ENCODE peak calls at places on chromosomes 5 and 9, in nine cellular contexts. One of them, this sample, is unnamed. For H3K27me3 and H3K4me1, the result is how much of the 10 kb centered on the place peaks cover.

GRCh38 chr9:7816021-7816420 is 16.4 kb upstream of the DMAC1 start:
- DNase-seq in IMR-90: no peak
- DNase-seq in mesenchymal stem cell: no peak
- DNase-seq in uterus: no peak
- DNase-seq in lung: no peak
- DNase-seq in heart right ventricle: no peak
- DNase-seq in Karpas-422: no peak
- DNase-seq in CD8-positive, alpha-beta T cell: no peak
- DNase-seq in left lung: no peak
- DNase-seq in this sample: no peak

GRCh38 chr5:109455598-109456096 is 45.9 kb upstream of the PJA2 start:
- DNase-seq in IMR-90: peak
- DNase-seq in mesenchymal stem cell: peak
- DNase-seq in uterus: peak
- DNase-seq in lung: peak
- DNase-seq in heart right ventricle: no peak
- DNase-seq in Karpas-422: no peak
- DNase-seq in CD8-positive, alpha-beta T cell: no peak
- DNase-seq in left lung: no peak
- DNase-seq in this sample: no peak

GRCh38 chr9:89410709-89411111 is 87.2 kb downstream of the SEMA4D start:
- DNase-seq in IMR-90: no peak
- DNase-seq in mesenchymal stem cell: no peak
- DNase-seq in uterus: no peak
- DNase-seq in lung: no peak
- DNase-seq in heart right ventricle: no peak
- DNase-seq in Karpas-422: no peak
- DNase-seq in CD8-positive, alpha-beta T cell: no peak
- DNase-seq in left lung: no peak
- DNase-seq in this sample: no peak

GRCh38 chr9:137672907-137673791 is 54.3 kb downstream of the EHMT1 start:
- DNase-seq in IMR-90: peak
- DNase-seq in mesenchymal stem cell: peak
- DNase-seq in uterus: no peak
- DNase-seq in lung: peak
- DNase-seq in heart right ventricle: peak
- DNase-seq in Karpas-422: peak
- DNase-seq in CD8-positive, alpha-beta T cell: peak
- DNase-seq in left lung: no peak
- DNase-seq in this sample: peak

GRCh38 chr5:79235222-79235577 is 731 bp upstream of the JMY start:
- DNase-seq in IMR-90: peak
- DNase-seq in mesenchymal stem cell: peak
- DNase-seq in uterus: no peak
- DNase-seq in lung: no peak
- DNase-seq in heart right ventricle: no peak
- DNase-seq in Karpas-422: no peak
- DNase-seq in CD8-positive, alpha-beta T cell: no peak
- DNase-seq in left lung: no peak
- DNase-seq in this sample: no peak

GRCh38 chr9:33718987-33719386 is 76.4 kb upstream of the PRSS3 start:
- DNase-seq in IMR-90: peak
- DNase-seq in mesenchymal stem cell: no peak
- DNase-seq in uterus: no peak
- DNase-seq in lung: peak
- DNase-seq in heart right ventricle: peak
- DNase-seq in Karpas-422: no peak
- DNase-seq in CD8-positive, alpha-beta T cell: no peak
- DNase-seq in left lung: no peak
- DNase-seq in this sample: no peak

GRCh38 chr5:77143998-77144836 is 57.1 kb upstream of the ZBED3 start:
- DNase-seq in IMR-90: peak
- DNase-seq in mesenchymal stem cell: peak
- DNase-seq in uterus: peak
- DNase-seq in lung: peak
- DNase-seq in heart right ventricle: peak
- DNase-seq in Karpas-422: peak
- DNase-seq in CD8-positive, alpha-beta T cell: peak
- DNase-seq in left lung: no peak
- DNase-seq in this sample: peak

GRCh38 chr9:128920381-128921058 is at the start of gene PHYHD1:
- DNase-seq in IMR-90: peak
- DNase-seq in mesenchymal stem cell: peak
- DNase-seq in uterus: peak
- DNase-seq in lung: peak
- DNase-seq in heart right ventricle: peak
- DNase-seq in Karpas-422: no peak
- DNase-seq in CD8-positive, alpha-beta T cell: no peak
- DNase-seq in left lung: peak
- DNase-seq in this sample: no peak

GRCh38 chr9:22454021-22454420 is 7.4 kb downstream of the DMRTA1 start:
- DNase-seq in IMR-90: no peak
- DNase-seq in mesenchymal stem cell: peak
- DNase-seq in uterus: no peak
- DNase-seq in lung: no peak
- DNase-seq in heart right ventricle: no peak
- DNase-seq in Karpas-422: no peak
- DNase-seq in CD8-positive, alpha-beta T cell: no peak
- DNase-seq in left lung: no peak
- DNase-seq in this sample: no peak

GRCh38 chr5:172887735-172888134 is 53.7 kb downstream of the ERGIC1 start:
- DNase-seq in IMR-90: peak
- DNase-seq in mesenchymal stem cell: peak
- DNase-seq in uterus: peak
- DNase-seq in lung: no peak
- DNase-seq in heart right ventricle: no peak
- DNase-seq in Karpas-422: no peak
- DNase-seq in CD8-positive, alpha-beta T cell: no peak
- DNase-seq in left lung: no peak
- DNase-seq in this sample: no peak

GRCh38 chr9:110923601-110924000 is 114.7 kb downstream of the LPAR1 start:
- DNase-seq in IMR-90: peak
- DNase-seq in mesenchymal stem cell: peak
- DNase-seq in uterus: no peak
- DNase-seq in lung: no peak
- DNase-seq in heart right ventricle: no peak
- DNase-seq in Karpas-422: no peak
- DNase-seq in CD8-positive, alpha-beta T cell: no peak
- DNase-seq in left lung: no peak
- DNase-seq in this sample: no peak

DNA sequence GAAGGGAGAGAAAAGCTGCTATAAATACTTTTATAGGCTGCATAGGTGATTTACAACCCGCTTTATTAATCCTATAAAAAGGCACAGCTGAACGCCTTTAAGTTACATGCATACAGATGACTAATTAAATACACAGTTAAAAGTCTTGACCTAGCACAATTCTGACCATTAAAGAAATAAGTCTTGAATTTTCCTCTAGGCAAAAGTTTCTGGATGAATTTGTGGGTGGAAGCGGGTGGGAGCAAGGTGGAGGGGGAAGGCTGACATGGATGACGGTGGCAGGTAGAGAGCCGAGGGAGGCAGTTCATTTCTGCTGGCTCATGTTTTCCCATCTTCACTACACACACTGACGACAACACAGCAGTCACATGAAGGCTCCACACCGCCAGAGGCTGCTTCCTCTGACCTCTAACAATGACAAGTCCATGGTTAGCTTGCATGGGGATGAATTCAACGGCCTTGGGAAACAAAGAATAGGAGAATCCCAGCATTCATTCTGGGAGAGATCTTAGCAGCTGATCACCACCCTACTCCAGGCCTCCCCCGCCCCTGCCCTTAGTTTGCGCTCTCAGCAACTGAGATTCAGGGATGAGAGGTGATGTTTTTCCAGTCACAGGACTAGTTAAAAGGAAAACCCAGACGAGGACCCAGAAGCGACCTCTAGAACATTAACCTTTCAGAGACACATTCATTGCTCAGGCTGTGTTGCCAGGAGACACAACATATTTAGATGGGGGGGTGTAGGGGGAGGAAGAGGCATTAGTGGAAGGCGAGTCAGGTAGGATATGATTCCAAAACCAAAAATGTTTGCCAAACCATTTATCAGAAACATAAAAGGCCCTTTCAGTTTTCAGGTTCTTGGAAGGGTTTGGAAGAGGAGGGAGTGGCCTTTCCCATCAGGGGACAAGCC is 329.4 kb downstream of the PIK3R1 start:
- DNase-seq in IMR-90: peak
- DNase-seq in mesenchymal stem cell: peak
- DNase-seq in uterus: peak
- DNase-seq in lung: no peak
- DNase-seq in heart right ventricle: no peak
- DNase-seq in Karpas-422: no peak
- DNase-seq in CD8-positive, alpha-beta T cell: no peak
- DNase-seq in left lung: no peak
- DNase-seq in this sample: no peak
- H3K27ac ChIP-seq in IMR-90: no peak
- H3K27ac ChIP-seq in mesenchymal stem cell: no peak
- H3K27ac ChIP-seq in uterus: peak
- H3K27ac ChIP-seq in lung: no peak
- H3K27ac ChIP-seq in heart right ventricle: no peak
- H3K27ac ChIP-seq in Karpas-422: no peak
- H3K27ac ChIP-seq in CD8-positive, alpha-beta T cell: no peak
- H3K27ac ChIP-seq in left lung: no peak
- H3K27ac ChIP-seq in this sample: no peak

GRCh38 chr5:34790087-34790486 is 48.9 kb upstream of the TTC23L start:
- DNase-seq in IMR-90: no peak
- DNase-seq in mesenchymal stem cell: peak
- DNase-seq in uterus: no peak
- DNase-seq in lung: no peak
- DNase-seq in heart right ventricle: no peak
- DNase-seq in Karpas-422: no peak
- DNase-seq in CD8-positive, alpha-beta T cell: no peak
- DNase-seq in left lung: no peak
- DNase-seq in this sample: no peak
- H3K27me3 ChIP-seq in IMR-90: under half
- H3K27me3 ChIP-seq in mesenchymal stem cell: under half
- H3K27me3 ChIP-seq in uterus: under half
- H3K27me3 ChIP-seq in lung: under half
- H3K27me3 ChIP-seq in heart right ventricle: under half
- H3K27me3 ChIP-seq in Karpas-422: under half
- H3K27me3 ChIP-seq in CD8-positive, alpha-beta T cell: under half
- H3K27me3 ChIP-seq in left lung: under half
- H3K27me3 ChIP-seq in this sample: under half

GRCh38 chr9:101394687-101395086 is 3.7 kb downstream of the MRPL50 start:
- DNase-seq in IMR-90: no peak
- DNase-seq in mesenchymal stem cell: no peak
- DNase-seq in uterus: no peak
- DNase-seq in lung: no peak
- DNase-seq in heart right ventricle: no peak
- DNase-seq in Karpas-422: peak
- DNase-seq in CD8-positive, alpha-beta T cell: no peak
- DNase-seq in left lung: no peak
- DNase-seq in this sample: no peak

GRCh38 chr9:101387871-101388506 is 3.2 kb upstream of the BAAT start:
- DNase-seq in IMR-90: peak
- DNase-seq in mesenchymal stem cell: peak
- DNase-seq in uterus: no peak
- DNase-seq in lung: no peak
- DNase-seq in heart right ventricle: no peak
- DNase-seq in Karpas-422: peak
- DNase-seq in CD8-positive, alpha-beta T cell: no peak
- DNase-seq in left lung: no peak
- DNase-seq in this sample: no peak

GRCh38 chr9:101388507-101388993 is 3.7 kb upstream of the BAAT start:
- DNase-seq in IMR-90: no peak
- DNase-seq in mesenchymal stem cell: no peak
- DNase-seq in uterus: no peak
- DNase-seq in lung: no peak
- DNase-seq in heart right ventricle: no peak
- DNase-seq in Karpas-422: peak
- DNase-seq in CD8-positive, alpha-beta T cell: no peak
- DNase-seq in left lung: no peak
- DNase-seq in this sample: no peak

GRCh38 chr9:101397746-101398334 is 578 bp downstream of the MRPL50 start:
- DNase-seq in IMR-90: no peak
- DNase-seq in mesenchymal stem cell: no peak
- DNase-seq in uterus: no peak
- DNase-seq in lung: no peak
- DNase-seq in heart right ventricle: no peak
- DNase-seq in Karpas-422: peak
- DNase-seq in CD8-positive, alpha-beta T cell: no peak
- DNase-seq in left lung: no peak
- DNase-seq in this sample: no peak

GRCh38 chr9:101393135-101393534 is 5.3 kb downstream of the MRPL50 start:
- DNase-seq in IMR-90: no peak
- DNase-seq in mesenchymal stem cell: no peak
- DNase-seq in uterus: no peak
- DNase-seq in lung: no peak
- DNase-seq in heart right ventricle: no peak
- DNase-seq in Karpas-422: no peak
- DNase-seq in CD8-positive, alpha-beta T cell: no peak
- DNase-seq in left lung: no peak
- DNase-seq in this sample: no peak
- H3K4me1 ChIP-seq in IMR-90: under half
- H3K4me1 ChIP-seq in mesenchymal stem cell: under half
- H3K4me1 ChIP-seq in uterus: under half
- H3K4me1 ChIP-seq in lung: under half
- H3K4me1 ChIP-seq in heart right ventricle: under half
- H3K4me1 ChIP-seq in Karpas-422: under half
- H3K4me1 ChIP-seq in CD8-positive, alpha-beta T cell: under half
- H3K4me1 ChIP-seq in left lung: under half
- H3K4me1 ChIP-seq in this sample: under half

DNA sequence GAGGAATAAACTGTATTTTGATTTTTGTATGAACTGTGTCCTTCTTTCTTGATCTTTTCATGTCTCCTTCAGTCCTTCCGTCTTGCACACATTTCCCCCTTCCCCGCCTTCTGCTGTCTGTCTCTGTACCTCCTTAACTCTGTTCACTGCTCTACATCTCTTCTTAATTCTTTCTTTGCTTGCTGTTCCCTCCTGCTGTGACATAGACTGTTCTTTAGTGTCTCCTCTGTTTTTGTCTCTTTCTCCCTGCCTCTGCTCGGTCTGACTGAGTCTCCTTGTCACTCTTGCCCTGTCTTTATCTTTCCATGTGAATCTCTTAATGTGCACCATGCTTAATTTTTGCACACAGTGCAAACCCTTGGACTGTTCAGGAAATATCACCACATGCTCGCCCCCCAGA is 113.0 kb downstream of the TRIM32 start:
- DNase-seq in IMR-90: no peak
- DNase-seq in mesenchymal stem cell: no peak
- DNase-seq in uterus: no peak
- DNase-seq in lung: no peak
- DNase-seq in heart right ventricle: no peak
- DNase-seq in Karpas-422: no peak
- DNase-seq in CD8-positive, alpha-beta T cell: no peak
- DNase-seq in left lung: no peak
- DNase-seq in this sample: no peak
- H3K27ac ChIP-seq in IMR-90: no peak
- H3K27ac ChIP-seq in mesenchymal stem cell: no peak
- H3K27ac ChIP-seq in uterus: no peak
- H3K27ac ChIP-seq in lung: no peak
- H3K27ac ChIP-seq in heart right ventricle: no peak
- H3K27ac ChIP-seq in Karpas-422: no peak
- H3K27ac ChIP-seq in CD8-positive, alpha-beta T cell: no peak
- H3K27ac ChIP-seq in left lung: no peak
- H3K27ac ChIP-seq in this sample: no peak

GRCh38 chr5:73312872-73313510 is 135.6 kb downstream of the FOXD1 start:
- DNase-seq in IMR-90: peak
- DNase-seq in mesenchymal stem cell: no peak
- DNase-seq in uterus: no peak
- DNase-seq in lung: no peak
- DNase-seq in heart right ventricle: no peak
- DNase-seq in Karpas-422: no peak
- DNase-seq in CD8-positive, alpha-beta T cell: no peak
- DNase-seq in left lung: no peak
- DNase-seq in this sample: no peak
- H3K27me3 ChIP-seq in IMR-90: under half
- H3K27me3 ChIP-seq in mesenchymal stem cell: under half
- H3K27me3 ChIP-seq in uterus: under half
- H3K27me3 ChIP-seq in lung: under half
- H3K27me3 ChIP-seq in heart right ventricle: half or more
- H3K27me3 ChIP-seq in Karpas-422: under half
- H3K27me3 ChIP-seq in CD8-positive, alpha-beta T cell: under half
- H3K27me3 ChIP-seq in left lung: under half
- H3K27me3 ChIP-seq in this sample: under half